ENCODE peak calls at places on chromosomes 16 and 17, in six cellular contexts. H is IMR-90, M is neural progenitor cell, O is ovary, G is fibroblast of pulmonary artery, B is retinal pigment epithelial cell. J is an unnamed sample.

GRCh38 chr16:19898924-19899604 is 14.4 kb upstream of the GPRC5B start:
- DNase-seq in H (peak; percentile 46), M (peak; percentile 72), O (peak; percentile 23), G (peak; percentile 62), B (no peak), J (peak; percentile 80)

GRCh38 chr16:48102083-48103008 is 53.4 kb downstream of the ABCC12 start:
- DNase-seq in H (no peak), M (no peak), O (no peak), G (no peak), B (no peak), J (no peak)

GRCh38 chr16:8552487-8553221 is 37.7 kb downstream of the TMEM114 start:
- DNase-seq in H (no peak), M (peak; percentile 53), O (no peak), G (no peak), B (no peak), J (no peak)

GRCh38 chr16:73371584-73372319 is 323.8 kb upstream of the ZFHX3 start:
- DNase-seq in H (no peak), M (no peak), O (no peak), G (no peak), B (no peak), J (no peak)

GRCh38 chr17:78541488-78542237 is 35.5 kb downstream of the DNAH17 start:
- DNase-seq in H (no peak), M (no peak), O (no peak), G (peak; percentile 11), B (no peak), J (no peak)

GRCh38 chr17:76033139-76033538 is 6.0 kb upstream of the EVPL start:
- DNase-seq in H (no peak), M (no peak), O (no peak), G (no peak), B (no peak), J (no peak)

GRCh38 chr16:17448640-17449638 is 21.8 kb downstream of the XYLT1 start:
- DNase-seq in H (no peak), M (no peak), O (no peak), G (no peak), B (no peak), J (no peak)

GRCh38 chr17:31562447-31562846 is 171.0 kb downstream of the RAB11FIP4 start:
- DNase-seq in H (no peak), M (peak; percentile 49), O (no peak), G (no peak), B (no peak), J (no peak)

GRCh38 chr17:77400445-77400870 is 259.7 kb downstream of the SEC14L1 start:
- DNase-seq in H (no peak), M (peak; percentile 59), O (no peak), G (no peak), B (no peak), J (peak; percentile 43)

GRCh38 chr17:61238455-61238933 is 161.1 kb upstream of the TBX2 start:
- DNase-seq in H (no peak), M (no peak), O (no peak), G (no peak), B (no peak), J (no peak)

GRCh38 chr16:1331712-1332617 is 1.5 kb upstream of the BAIAP3 start:
- DNase-seq in H (peak; percentile 30), M (peak; percentile 85), O (no peak), G (peak; percentile 84), B (peak; percentile 54), J (peak; percentile 82)

GRCh38 chr17:31433091-31433790 is 41.8 kb downstream of the RAB11FIP4 start:
- DNase-seq in H (no peak), M (no peak), O (no peak), G (no peak), B (no peak), J (peak; percentile 4)

GRCh38 chr17:7631398-7632380 is 1.8 kb downstream of the SHBG start:
- DNase-seq in H (no peak), M (no peak), O (no peak), G (no peak), B (no peak), J (no peak)

GRCh38 chr17:75571197-75571884 is 16.3 kb upstream of the MYO15B start:
- DNase-seq in H (peak; percentile 9), M (no peak), O (no peak), G (peak; percentile 24), B (no peak), J (peak; percentile 26)

GRCh38 chr17:80262291-80262690 is 1.6 kb downstream of the RNF213 start:
- DNase-seq in H (no peak), M (no peak), O (no peak), G (no peak), B (no peak), J (no peak)

GRCh38 chr17:39996789-39997188 is 16.2 kb downstream of the PSMD3 start:
- DNase-seq in H (no peak), M (no peak), O (no peak), G (no peak), B (no peak), J (no peak)

GRCh38 chr16:30065943-30066881 is 652 bp downstream of the ALDOA start:
- DNase-seq in H (peak; percentile 70), M (peak; percentile 58), O (no peak), G (peak; percentile 72), B (no peak), J (peak; percentile 74)

GRCh38 chr17:13931752-13932477 is 137.4 kb upstream of the COX10 start:
- DNase-seq in H (peak; percentile 3), M (no peak), O (no peak), G (peak; percentile 37), B (no peak), J (peak; percentile 70)

GRCh38 chr17:17417718-17418151 is 59.1 kb upstream of the MED9 start:
- DNase-seq in H (no peak), M (no peak), O (no peak), G (no peak), B (no peak), J (no peak)

GRCh38 chr17:8789743-8790142 is 9.4 kb downstream of the MFSD6L start:
- DNase-seq in H (no peak), M (no peak), O (no peak), G (no peak), B (no peak), J (no peak)

GRCh38 chr17:69358688-69359596 is 32.0 kb upstream of the ABCA5 start:
- DNase-seq in H (no peak), M (peak; percentile 61), O (no peak), G (no peak), B (no peak), J (peak; percentile 22)

GRCh38 chr16:68642047-68642435 is 3.1 kb upstream of the CDH3 start:
- DNase-seq in H (no peak), M (no peak), O (no peak), G (no peak), B (no peak), J (no peak)
- H3K4me3 ChIP-seq in H (no peak overlapping the region), M (peak overlapping the region; percentile 42), O (peak overlapping the region; percentile 33), G (no peak overlapping the region), B (no peak overlapping the region), J (no peak overlapping the region)

GRCh38 chr16:79954920-79955705 is 354.6 kb upstream of the MAF start:
- DNase-seq in H (no peak), M (no peak), O (no peak), G (no peak), B (no peak), J (no peak)
- TF ChIP-seq CTCF in H (no peak), M (no peak), O (no peak), G (no peak), B (no peak), J (no peak)

GRCh38 chr17:20086416-20087074 is 77.4 kb downstream of the SPECC1 start:
- DNase-seq in H (no peak), M (no peak), O (no peak), G (no peak), B (no peak), J (no peak)

GRCh38 chr17:20085283-20085875 is 76.2 kb downstream of the SPECC1 start:
- DNase-seq in H (no peak), M (peak; percentile 41), O (no peak), G (no peak), B (peak; percentile 31), J (no peak)

GRCh38 chr17:20087538-20088250 is 78.5 kb downstream of the SPECC1 start:
- DNase-seq in H (no peak), M (no peak), O (no peak), G (no peak), B (no peak), J (no peak)

GRCh38 chr17:20083460-20083859 is 74.3 kb downstream of the SPECC1 start:
- DNase-seq in H (peak; percentile 49), M (no peak), O (no peak), G (peak; percentile 12), B (no peak), J (no peak)

DNA sequence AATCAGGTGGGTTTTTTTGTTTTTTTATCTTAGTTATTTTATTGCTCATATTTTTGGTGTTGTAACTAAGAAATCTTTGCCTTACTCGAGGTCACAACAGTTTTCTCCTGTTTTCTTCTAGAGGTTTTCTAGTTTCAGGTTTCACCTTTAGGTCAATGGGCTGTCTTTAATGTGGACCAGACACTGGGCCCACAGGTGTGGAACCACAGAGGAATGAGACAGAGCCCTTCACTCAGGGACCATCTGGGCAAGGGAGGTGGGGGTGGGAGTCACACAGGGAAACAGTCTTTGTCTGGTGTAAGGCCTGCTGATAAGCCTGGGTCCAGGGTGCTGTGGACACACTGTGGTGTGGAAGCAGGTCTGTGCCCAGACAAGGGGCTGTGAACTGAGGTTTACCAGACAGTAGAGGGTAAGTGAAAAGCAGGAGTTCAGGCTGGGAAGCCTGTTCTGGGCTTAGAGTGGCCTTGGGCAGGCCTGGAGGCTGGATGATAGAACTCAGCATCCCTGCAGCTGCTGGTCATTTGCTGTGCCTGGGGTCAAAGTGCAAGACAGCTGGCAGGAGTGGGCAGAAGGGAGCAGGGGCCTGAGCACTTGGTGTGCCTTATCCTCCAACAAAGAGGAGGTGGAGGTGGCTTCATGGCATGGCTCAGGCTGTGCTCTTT is 75.6 kb downstream of the SPECC1 start:
- DNase-seq in H (no peak), M (no peak), O (no peak), G (no peak), B (no peak), J (no peak)
- H3K4me3 ChIP-seq in H (no peak overlapping the region), M (no peak overlapping the region), O (no peak overlapping the region), G (no peak overlapping the region), B (no peak overlapping the region), J (no peak overlapping the region)

GRCh38 chr17:73950515-73950914 is 253.0 kb upstream of the RPL38 start:
- DNase-seq in H (no peak), M (no peak), O (no peak), G (no peak), B (no peak), J (no peak)
- TF ChIP-seq CTCF in H (no peak), M (no peak), O (no peak), G (no peak), B (no peak), J (no peak)

GRCh38 chr16:14681115-14681514 is 13.0 kb downstream of the PLA2G10 start:
- DNase-seq in H (no peak), M (no peak), O (no peak), G (no peak), B (no peak), J (no peak)
- H3K4me3 ChIP-seq in H (no peak overlapping the region), M (no peak overlapping the region), O (no peak overlapping the region), G (no peak overlapping the region), B (no peak overlapping the region), J (no peak overlapping the region)

J was measured in choroid plexus epithelial cell.